ENCODE peak calls at places on chromosomes 5 and 9, in eight cellular contexts. V is CD8-positive, alpha-beta memory T cell; Y is left ventricle myocardium inferior; T is heart right ventricle; Q is PC-3; F is GM23248; G is keratinocyte; Z is IMR-90. M is an unnamed sample.

GRCh38 chr5:65556181-65556580 is 6.8 kb downstream of the CENPK start:
- DNase-seq in V (no peak), Y (no peak), T (no peak), Q (no peak), F (no peak), G (no peak), Z (no peak), M (no peak)

GRCh38 chr5:168528521-168529360 is at the start of gene FBLL1:
- DNase-seq in V (no peak), Y (no peak), T (peak; percentile 23), Q (no peak), F (peak; percentile 47), G (no peak), Z (peak; percentile 16), M (peak; percentile 94)

GRCh38 chr5:95928724-95929253 is 32.9 kb downstream of the ELL2 start:
- DNase-seq in V (no peak), Y (no peak), T (no peak), Q (no peak), F (no peak), G (no peak), Z (no peak), M (no peak)

GRCh38 chr5:27015758-27016157 is 22.6 kb downstream of the CDH9 start:
- DNase-seq in V (no peak), Y (no peak), T (no peak), Q (peak; percentile 47), F (no peak), G (no peak), Z (no peak), M (no peak)

GRCh38 chr5:128844354-128844923 is 120.8 kb upstream of the SLC27A6 start:
- DNase-seq in V (no peak), Y (no peak), T (no peak), Q (peak; percentile 63), F (peak; percentile 40), G (no peak), Z (peak; percentile 28), M (no peak)

GRCh38 chr5:181215997-181216982 is 6.8 kb upstream of the TRIM41 start:
- DNase-seq in V (no peak), Y (no peak), T (no peak), Q (peak; percentile 65), F (no peak), G (no peak), Z (no peak), M (peak; percentile 51)

GRCh38 chr5:19855929-19856328 is 132.1 kb downstream of the CDH18 start:
- DNase-seq in V (no peak), Y (no peak), T (no peak), Q (no peak), F (peak; percentile 60), G (no peak), Z (peak; percentile 73), M (no peak)

GRCh38 chr5:109713453-109713852 is 23.7 kb downstream of the MAN2A1 start:
- DNase-seq in V (no peak), Y (no peak), T (no peak), Q (no peak), F (peak; percentile 44), G (no peak), Z (no peak), M (no peak)

GRCh38 chr5:33755216-33755615 is 136.6 kb downstream of the ADAMTS12 start:
- DNase-seq in V (no peak), Y (no peak), T (no peak), Q (no peak), F (no peak), G (no peak), Z (peak; percentile 40), M (peak; percentile 71)

GRCh38 chr5:103027267-103027666 is 92.7 kb downstream of the GIN1 start:
- DNase-seq in V (no peak), Y (no peak), T (no peak), Q (no peak), F (no peak), G (no peak), Z (no peak), M (no peak)

GRCh38 chr5:111735829-111736228 is 21.2 kb downstream of the NREP start:
- DNase-seq in V (no peak), Y (peak; percentile 39), T (peak; percentile 36), Q (peak; percentile 83), F (peak; percentile 98), G (no peak), Z (peak; percentile 98), M (peak; percentile 66)

GRCh38 chr9:124834586-124834985 is 18.7 kb upstream of the WDR38 start:
- DNase-seq in V (no peak), Y (no peak), T (no peak), Q (peak; percentile 85), F (peak; percentile 77), G (peak; percentile 96), Z (peak; percentile 67), M (peak; percentile 91)

GRCh38 chr5:157600252-157600651 is 24.7 kb upstream of the ADAM19 start:
- DNase-seq in V (no peak), Y (no peak), T (no peak), Q (no peak), F (no peak), G (no peak), Z (no peak), M (no peak)
- H3K4me1 ChIP-seq in V (peaks cover 34% of the 10 kb centered on the region), Y (no peaks in the 10 kb centered on the region), T (no peaks in the 10 kb centered on the region), Q (peaks cover 49% of the 10 kb centered on the region), F (peaks cover 19% of the 10 kb centered on the region), G (peaks cover 27% of the 10 kb centered on the region), Z (peaks cover 3% of the 10 kb centered on the region), M (peaks cover 22% of the 10 kb centered on the region)

GRCh38 chr5:76811214-76811613 is 7.6 kb upstream of the F2RL1 start:
- DNase-seq in V (no peak), Y (no peak), T (no peak), Q (peak; percentile 40), F (peak; percentile 70), G (peak; percentile 97), Z (peak; percentile 73), M (peak; percentile 88)

GRCh38 chr5:76807296-76807695 is 11.5 kb upstream of the F2RL1 start:
- DNase-seq in V (no peak), Y (no peak), T (no peak), Q (peak; percentile 66), F (peak; percentile 88), G (no peak), Z (peak; percentile 89), M (peak; percentile 97)

GRCh38 chr5:76810236-76810635 is 8.6 kb upstream of the F2RL1 start:
- DNase-seq in V (no peak), Y (no peak), T (no peak), Q (no peak), F (no peak), G (no peak), Z (no peak), M (no peak)

GRCh38 chr5:76809141-76809540 is 9.7 kb upstream of the F2RL1 start:
- DNase-seq in V (no peak), Y (no peak), T (no peak), Q (no peak), F (no peak), G (no peak), Z (no peak), M (no peak)

DNA sequence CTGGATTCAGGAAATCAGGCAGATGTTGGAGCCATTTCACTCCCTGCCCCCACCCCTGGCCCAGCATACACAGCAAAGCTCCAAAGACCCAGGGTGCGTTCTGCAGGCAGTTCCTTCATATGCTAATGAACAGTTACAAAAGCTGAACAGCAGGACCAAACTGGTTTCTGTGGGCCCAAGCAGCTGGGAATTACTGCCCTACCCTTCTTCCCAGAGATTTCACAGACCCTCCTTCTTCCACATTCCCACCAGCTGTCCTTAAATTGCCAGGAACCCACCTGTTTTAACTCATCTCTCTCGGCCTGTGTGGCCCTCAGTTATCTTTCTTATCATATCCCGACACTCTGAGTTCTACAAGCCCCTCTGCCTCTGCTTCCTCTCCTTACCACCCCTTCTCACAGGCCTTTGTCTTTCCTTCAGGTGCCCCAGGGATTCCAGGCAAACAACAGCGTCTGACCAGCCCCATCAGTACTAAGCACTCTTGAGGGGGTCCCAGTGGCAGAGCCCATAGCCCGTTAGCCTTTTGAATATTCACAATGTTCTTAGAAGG is 10.6 kb upstream of the F2RL1 start:
- DNase-seq in V (no peak), Y (no peak), T (no peak), Q (no peak), F (no peak), G (no peak), Z (no peak), M (no peak)
- H3K27ac ChIP-seq in V (no peak overlapping the region), Y (no peak overlapping the region), T (no peak overlapping the region), Q (peak overlapping the region; percentile 100), F (no peak overlapping the region), G (peak overlapping the region; percentile 74), Z (no peak overlapping the region), M (peak overlapping the region; percentile 59)

DNA sequence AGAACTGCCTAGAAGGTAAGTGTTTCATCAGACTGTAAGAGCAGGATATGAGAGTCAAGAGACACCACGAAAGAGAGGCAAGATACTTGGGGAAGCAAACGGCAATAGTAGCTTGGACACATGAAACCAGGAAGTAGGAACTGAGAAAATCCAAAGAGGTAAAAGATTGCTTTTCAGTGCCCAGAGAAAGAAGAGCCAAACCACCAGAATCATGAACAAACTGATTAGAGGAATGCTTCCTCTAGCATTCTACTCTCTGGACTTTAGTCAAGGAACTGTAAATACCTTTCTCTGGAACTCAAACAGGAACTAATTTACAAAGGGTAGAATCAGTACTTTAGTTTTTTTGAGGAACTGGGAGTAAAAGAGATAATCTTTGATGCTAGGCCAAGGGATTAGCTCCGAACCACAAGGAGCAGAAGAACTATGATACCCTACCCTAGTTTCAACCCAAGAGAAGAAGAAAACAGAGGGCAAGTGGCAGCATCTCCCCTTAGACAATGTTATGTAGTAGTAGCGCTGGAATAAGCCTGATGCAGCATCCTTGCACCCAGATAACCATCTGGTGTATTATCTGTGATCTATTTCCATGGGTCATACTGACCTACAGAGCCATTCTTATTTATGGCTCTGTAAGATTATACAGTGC is 41.3 kb downstream of the EFCAB9 start:
- DNase-seq in V (no peak), Y (no peak), T (no peak), Q (no peak), F (peak; percentile 13), G (no peak), Z (peak; percentile 7), M (no peak)
- H3K4me1 ChIP-seq in V (peaks cover 13% of the 10 kb centered on the region), Y (peaks cover 24% of the 10 kb centered on the region), T (no peaks in the 10 kb centered on the region), Q (no peaks in the 10 kb centered on the region), F (peaks cover 15% of the 10 kb centered on the region), G (no peaks in the 10 kb centered on the region), Z (peaks cover 11% of the 10 kb centered on the region), M (peaks cover 6% of the 10 kb centered on the region)

DNA sequence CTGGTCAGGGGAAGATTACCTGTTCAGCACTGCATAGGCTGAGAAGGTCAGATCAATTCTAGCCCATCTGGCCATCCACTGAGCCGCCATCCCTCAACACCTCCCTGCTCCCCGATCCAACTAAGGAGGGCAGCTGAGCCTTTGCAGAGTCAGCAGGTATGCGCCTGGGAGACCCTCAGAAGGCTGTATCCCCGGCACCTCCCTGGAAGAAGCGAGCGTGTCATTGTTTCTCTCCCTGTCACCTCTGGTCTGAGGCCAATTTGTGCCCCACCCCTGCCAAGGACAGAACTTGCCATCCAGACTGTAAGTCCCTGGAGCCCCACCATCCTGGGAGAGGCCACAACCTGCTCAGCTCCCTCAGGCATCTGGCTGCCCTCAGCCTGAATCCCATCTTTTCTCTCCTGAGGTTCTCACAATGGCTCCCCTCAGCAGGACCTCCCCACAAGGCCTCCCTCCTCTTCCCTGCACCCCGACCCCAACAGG is 2.6 kb downstream of the CLTB start:
- DNase-seq in V (no peak), Y (no peak), T (no peak), Q (no peak), F (no peak), G (no peak), Z (no peak), M (no peak)
- H3K27ac ChIP-seq in V (no peak overlapping the region), Y (peak overlapping the region; percentile 93), T (peak overlapping the region; percentile 40), Q (no peak overlapping the region), F (no peak overlapping the region), G (peak overlapping the region; percentile 86), Z (no peak overlapping the region), M (no peak overlapping the region)

GRCh38 chr9:14424323-14424722 is 110.4 kb upstream of the NFIB start:
- DNase-seq in V (no peak), Y (no peak), T (no peak), Q (peak; percentile 28), F (no peak), G (no peak), Z (no peak), M (no peak)
- H3K4me1 ChIP-seq in V (no peaks in the 10 kb centered on the region), Y (peaks cover 24% of the 10 kb centered on the region), T (peaks cover 3% of the 10 kb centered on the region), Q (peaks cover 18% of the 10 kb centered on the region), F (peaks cover 6% of the 10 kb centered on the region), G (no peaks in the 10 kb centered on the region), Z (no peaks in the 10 kb centered on the region), M (peaks cover 14% of the 10 kb centered on the region)